ENCODE peak calls at places on chromosome 14, in eight cellular contexts. P, H, X, N, W, S, L and A are unnamed samples.
A peak's percentile ranks its signal among the peaks of the same experiment; 100 is the strongest.

GRCh38 chr14:93410021-93410420 is 20.7 kb upstream of the UNC79 start:
- DNase-seq in P (no peak), H (no peak), X (no peak), N (no peak), W (no peak), S (no peak), L (no peak), A (no peak)

GRCh38 chr14:94897092-94897491 is 127.2 kb upstream of the GSC start:
- DNase-seq in P (no peak), H (no peak), X (no peak), N (no peak), W (no peak), S (peak; percentile 4), L (no peak), A (peak; percentile 15)

GRCh38 chr14:58667900-58668299 is 30.1 kb downstream of the DACT1 start:
- DNase-seq in P (no peak), H (no peak), X (no peak), N (no peak), W (no peak), S (no peak), L (no peak), A (no peak)

GRCh38 chr14:79493081-79493652 is 718.1 kb downstream of the DIO2 start:
- DNase-seq in P (no peak), H (no peak), X (no peak), N (no peak), W (no peak), S (no peak), L (no peak), A (no peak)

GRCh38 chr14:29465095-29465494 is 462.6 kb downstream of the PRKD1 start:
- DNase-seq in P (no peak), H (no peak), X (no peak), N (no peak), W (no peak), S (no peak), L (no peak), A (no peak)

GRCh38 chr14:97380539-97380941 is 583.4 kb downstream of the VRK1 start:
- DNase-seq in P (no peak), H (no peak), X (no peak), N (peak; percentile 83), W (no peak), S (no peak), L (no peak), A (no peak)

GRCh38 chr14:66827182-66827581 is 319.2 kb downstream of the GPHN start:
- DNase-seq in P (no peak), H (no peak), X (no peak), N (no peak), W (no peak), S (no peak), L (no peak), A (no peak)

GRCh38 chr14:36521598-36522345 is 1.7 kb upstream of the NKX2-1 start:
- DNase-seq in P (no peak), H (no peak), X (no peak), N (no peak), W (no peak), S (no peak), L (peak; percentile 79), A (no peak)

GRCh38 chr14:79056879-79057278 is 886.7 kb downstream of the NRXN3 start:
- DNase-seq in P (no peak), H (no peak), X (no peak), N (no peak), W (no peak), S (peak; percentile 68), L (no peak), A (peak; percentile 4)

GRCh38 chr14:52988153-52988552 is 37.3 kb upstream of the FERMT2 start:
- DNase-seq in P (no peak), H (no peak), X (no peak), N (no peak), W (no peak), S (no peak), L (no peak), A (no peak)

GRCh38 chr14:70640938-70641547 is 673 bp upstream of the TTC9 start:
- DNase-seq in P (peak; percentile 61), H (peak; percentile 63), X (peak; percentile 5), N (peak; percentile 67), W (peak; percentile 31), S (no peak), L (peak; percentile 52), A (no peak)